ENCODE peak calls at places on chromosomes 13 and 19, in five cellular contexts. One of them, this sample, is unnamed.

GRCh38 chr13:74573654-74574053 is 439.4 kb upstream of the KLF12 start:
- DNase-seq in choroid plexus epithelial cell: no peak
- DNase-seq in mammary epithelial cell: no peak
- DNase-seq in OCI-LY7: no peak
- DNase-seq in adipocyte: no peak
- DNase-seq in this sample: no peak

GRCh38 chr13:98576963-98577822 is at the start of gene STK24:
- DNase-seq in OCI-LY7: peak
- DNase-seq in mammary epithelial cell: peak
- DNase-seq in choroid plexus epithelial cell: peak
- DNase-seq in adipocyte: peak
- DNase-seq in this sample: peak

GRCh38 chr13:99968521-99969367 is 2.8 kb downstream of the ZIC5 start:
- DNase-seq in OCI-LY7: no peak
- DNase-seq in choroid plexus epithelial cell: peak
- DNase-seq in mammary epithelial cell: no peak
- DNase-seq in adipocyte: peak
- DNase-seq in this sample: no peak

GRCh38 chr19:33192010-33192409 is 2.1 kb upstream of the LRP3 start:
- DNase-seq in adipocyte: no peak
- DNase-seq in OCI-LY7: no peak
- DNase-seq in choroid plexus epithelial cell: no peak
- DNase-seq in mammary epithelial cell: no peak
- DNase-seq in this sample: no peak

GRCh38 chr13:111482806-111483620 is 162.6 kb downstream of the TEX29 start:
- DNase-seq in choroid plexus epithelial cell: no peak
- DNase-seq in mammary epithelial cell: no peak
- DNase-seq in OCI-LY7: no peak
- DNase-seq in adipocyte: no peak
- DNase-seq in this sample: no peak

GRCh38 chr13:109949395-109949794 is 163.0 kb upstream of the IRS2 start:
- DNase-seq in choroid plexus epithelial cell: no peak
- DNase-seq in adipocyte: no peak
- DNase-seq in mammary epithelial cell: no peak
- DNase-seq in OCI-LY7: no peak
- DNase-seq in this sample: no peak

GRCh38 chr13:28055362-28055761 is 45.0 kb downstream of the FLT3 start:
- DNase-seq in OCI-LY7: no peak
- DNase-seq in choroid plexus epithelial cell: no peak
- DNase-seq in adipocyte: no peak
- DNase-seq in mammary epithelial cell: no peak
- DNase-seq in this sample: no peak

GRCh38 chr19:55488986-55489710 is 912 bp downstream of the SSC5D start:
- DNase-seq in choroid plexus epithelial cell: no peak
- DNase-seq in adipocyte: no peak
- DNase-seq in mammary epithelial cell: no peak
- DNase-seq in OCI-LY7: no peak
- DNase-seq in this sample: no peak

GRCh38 chr19:47486900-47487299 is 2.9 kb upstream of the KPTN start:
- DNase-seq in adipocyte: no peak
- DNase-seq in choroid plexus epithelial cell: no peak
- DNase-seq in OCI-LY7: peak
- DNase-seq in mammary epithelial cell: no peak
- DNase-seq in this sample: no peak

GRCh38 chr13:35838356-35838755 is 292.8 kb downstream of the DCLK1 start:
- DNase-seq in mammary epithelial cell: peak
- DNase-seq in choroid plexus epithelial cell: peak
- DNase-seq in adipocyte: peak
- DNase-seq in OCI-LY7: no peak
- DNase-seq in this sample: peak

GRCh38 chr19:13057744-13058143 is 44.9 kb downstream of the LYL1 start:
- DNase-seq in OCI-LY7: no peak
- DNase-seq in mammary epithelial cell: no peak
- DNase-seq in adipocyte: no peak
- DNase-seq in choroid plexus epithelial cell: no peak
- DNase-seq in this sample: no peak
- H3K4me3 ChIP-seq in OCI-LY7: no peak
- H3K4me3 ChIP-seq in mammary epithelial cell: no peak
- H3K4me3 ChIP-seq in adipocyte: no peak
- H3K4me3 ChIP-seq in choroid plexus epithelial cell: no peak
- H3K4me3 ChIP-seq in this sample: no peak

DNA sequence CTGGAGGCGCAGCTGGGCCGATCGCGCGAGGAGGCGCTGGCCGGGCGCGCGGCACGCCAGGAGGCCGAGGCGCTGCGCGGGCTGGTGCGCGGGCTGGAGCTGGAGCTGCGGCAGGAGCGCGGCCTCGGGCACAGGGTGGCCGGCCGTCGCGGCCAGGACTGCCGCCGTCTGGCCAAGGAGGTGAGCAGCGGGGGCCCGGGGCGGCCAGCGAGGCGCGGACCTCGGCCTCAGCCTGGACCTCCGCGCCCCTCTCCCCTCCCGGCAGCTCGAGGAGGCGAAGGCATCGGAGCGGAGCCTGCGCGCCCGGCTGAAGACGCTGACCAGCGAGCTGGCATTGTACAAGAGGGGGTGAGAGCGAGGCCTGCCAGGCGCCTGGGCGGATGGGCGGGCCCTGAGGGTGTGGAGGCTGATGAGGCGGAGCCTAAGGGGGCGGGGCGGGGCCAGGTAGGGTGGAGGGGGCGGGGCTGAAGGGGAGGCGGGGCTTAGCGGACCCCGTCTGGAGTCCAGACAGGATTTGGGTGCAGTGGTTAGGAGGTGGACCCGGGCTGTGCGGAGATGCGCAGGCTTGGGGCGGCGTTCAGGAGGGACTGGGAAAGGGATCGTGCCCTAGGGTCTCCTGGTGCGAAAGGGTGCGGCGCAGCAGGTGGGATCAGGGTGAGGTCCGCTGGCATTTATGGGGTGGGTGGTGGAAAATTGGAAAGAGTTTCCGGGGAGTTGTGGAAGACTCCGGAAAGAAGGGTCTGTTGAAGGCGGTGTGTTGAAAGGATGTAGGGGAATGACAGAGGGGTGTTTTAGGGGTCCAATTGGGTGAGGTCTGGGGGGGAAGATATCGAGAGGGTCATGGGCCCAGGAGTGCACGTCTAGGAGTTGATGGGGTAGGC is 7.5 kb downstream of the PGLYRP1 start:
- DNase-seq in OCI-LY7: peak
- DNase-seq in adipocyte: peak
- DNase-seq in choroid plexus epithelial cell: peak
- DNase-seq in mammary epithelial cell: peak
- DNase-seq in this sample: no peak
- H3K4me3 ChIP-seq in OCI-LY7: no peak
- H3K4me3 ChIP-seq in adipocyte: no peak
- H3K4me3 ChIP-seq in choroid plexus epithelial cell: peak
- H3K4me3 ChIP-seq in mammary epithelial cell: peak
- H3K4me3 ChIP-seq in this sample: peak

GRCh38 chr13:33018886-33019285 is 2.7 kb downstream of the KL start:
- DNase-seq in OCI-LY7: no peak
- DNase-seq in adipocyte: no peak
- DNase-seq in mammary epithelial cell: no peak
- DNase-seq in choroid plexus epithelial cell: no peak
- DNase-seq in this sample: no peak

GRCh38 chr13:33015275-33015674 is 948 bp upstream of the KL start:
- DNase-seq in mammary epithelial cell: no peak
- DNase-seq in OCI-LY7: no peak
- DNase-seq in choroid plexus epithelial cell: no peak
- DNase-seq in adipocyte: no peak
- DNase-seq in this sample: no peak

GRCh38 chr13:33016414-33017409 is at the start of gene KL:
- DNase-seq in OCI-LY7: no peak
- DNase-seq in adipocyte: peak
- DNase-seq in mammary epithelial cell: no peak
- DNase-seq in choroid plexus epithelial cell: no peak
- DNase-seq in this sample: no peak

GRCh38 chr13:33015791-33016323 is 366 bp upstream of the KL start:
- DNase-seq in choroid plexus epithelial cell: no peak
- DNase-seq in adipocyte: no peak
- DNase-seq in OCI-LY7: no peak
- DNase-seq in mammary epithelial cell: no peak
- DNase-seq in this sample: no peak

DNA sequence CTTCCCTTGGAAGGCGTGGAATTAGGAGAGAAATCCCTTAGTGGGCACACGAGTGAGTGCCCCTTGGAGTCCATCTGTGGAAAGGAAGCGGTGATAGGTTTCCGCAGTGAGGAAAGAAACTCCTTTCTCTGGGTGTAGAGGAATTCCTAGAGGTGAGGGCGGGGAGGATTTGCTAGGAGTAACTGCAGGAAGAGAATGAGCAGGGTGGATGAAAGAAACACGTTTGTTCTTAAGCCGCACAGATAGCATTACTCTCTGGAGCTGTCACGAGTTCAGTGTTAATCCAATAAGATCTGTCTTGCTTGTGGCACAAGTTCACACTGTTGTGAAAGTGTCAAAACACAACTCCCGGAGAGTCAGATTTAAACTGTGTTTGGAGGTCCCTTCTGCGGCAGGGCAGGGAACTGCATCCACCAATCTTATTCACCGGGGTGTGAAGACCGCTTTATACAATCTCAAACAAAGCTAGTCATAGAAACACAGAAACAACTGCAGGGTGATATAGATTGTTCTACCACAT is 1.2 kb downstream of the KL start:
- DNase-seq in choroid plexus epithelial cell: peak
- DNase-seq in mammary epithelial cell: peak
- DNase-seq in adipocyte: no peak
- DNase-seq in OCI-LY7: peak
- DNase-seq in this sample: peak
- H3K4me3 ChIP-seq in choroid plexus epithelial cell: peak
- H3K4me3 ChIP-seq in mammary epithelial cell: no peak
- H3K4me3 ChIP-seq in adipocyte: peak
- H3K4me3 ChIP-seq in OCI-LY7: no peak
- H3K4me3 ChIP-seq in this sample: no peak

GRCh38 chr19:28128341-28128740 is 1084.6 kb downstream of the UQCRFS1 start:
- DNase-seq in OCI-LY7: no peak
- DNase-seq in choroid plexus epithelial cell: no peak
- DNase-seq in adipocyte: no peak
- DNase-seq in mammary epithelial cell: no peak
- DNase-seq in this sample: no peak
- H3K4me3 ChIP-seq in OCI-LY7: no peak
- H3K4me3 ChIP-seq in choroid plexus epithelial cell: no peak
- H3K4me3 ChIP-seq in adipocyte: no peak
- H3K4me3 ChIP-seq in mammary epithelial cell: no peak
- H3K4me3 ChIP-seq in this sample: no peak

DNA sequence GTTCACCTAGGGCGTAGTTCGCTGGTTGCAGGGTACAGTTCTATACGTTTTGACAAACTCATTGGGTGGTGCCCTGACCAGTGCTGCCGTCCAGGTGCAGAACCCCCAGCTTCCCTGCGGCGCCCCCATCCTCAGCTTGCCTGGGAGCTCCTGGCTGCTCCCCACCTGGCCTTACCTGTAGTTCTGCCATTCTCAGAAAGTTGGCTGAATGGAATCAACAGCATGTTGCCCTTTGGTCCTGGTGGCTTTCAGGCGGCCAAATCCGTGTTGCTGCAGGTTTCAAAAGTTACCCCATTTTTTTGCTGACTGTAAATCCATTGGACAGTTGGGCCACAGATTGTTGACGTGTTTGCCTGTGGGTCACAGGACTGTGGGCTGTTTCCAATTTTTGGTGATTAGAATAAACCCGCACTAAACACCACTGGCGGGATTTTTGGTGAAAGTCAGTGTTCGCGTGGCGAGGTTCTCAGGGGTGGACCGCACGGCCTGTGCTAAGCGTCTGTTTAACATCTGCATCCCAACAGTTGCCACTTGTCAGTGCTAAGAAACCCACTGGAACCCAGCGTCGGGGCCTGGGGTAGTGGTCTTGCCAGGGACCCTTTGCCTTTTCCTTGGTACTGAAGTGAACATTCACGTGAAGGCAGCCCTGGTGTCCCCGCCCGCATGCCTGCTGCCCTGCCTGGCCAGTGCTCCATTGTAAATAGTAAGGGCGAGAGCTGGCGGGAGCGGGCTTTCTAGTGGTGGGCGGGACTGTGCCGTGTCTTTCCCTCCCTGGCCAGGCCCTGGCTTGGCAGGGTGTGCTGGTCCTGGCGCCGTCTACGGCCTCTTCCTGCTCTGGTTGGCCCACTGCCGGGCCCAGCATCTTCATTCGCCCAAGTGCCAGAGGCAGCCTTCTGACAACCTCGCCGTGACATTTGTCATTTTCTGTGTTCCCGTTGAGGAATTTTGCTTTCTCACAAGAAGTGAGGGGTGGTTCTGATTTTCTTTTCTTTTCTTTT is 3.3 kb downstream of the DOT1L start:
- DNase-seq in mammary epithelial cell: peak
- DNase-seq in choroid plexus epithelial cell: no peak
- DNase-seq in adipocyte: peak
- DNase-seq in OCI-LY7: no peak
- DNase-seq in this sample: peak
- H3K4me3 ChIP-seq in mammary epithelial cell: no peak
- H3K4me3 ChIP-seq in choroid plexus epithelial cell: no peak
- H3K4me3 ChIP-seq in adipocyte: peak
- H3K4me3 ChIP-seq in OCI-LY7: peak
- H3K4me3 ChIP-seq in this sample: peak

GRCh38 chr19:3585301-3586123 is at the start of gene GIPC3:
- DNase-seq in choroid plexus epithelial cell: no peak
- DNase-seq in adipocyte: peak
- DNase-seq in OCI-LY7: no peak
- DNase-seq in mammary epithelial cell: no peak
- DNase-seq in this sample: no peak
- H3K4me3 ChIP-seq in choroid plexus epithelial cell: peak
- H3K4me3 ChIP-seq in adipocyte: peak
- H3K4me3 ChIP-seq in OCI-LY7: no peak
- H3K4me3 ChIP-seq in mammary epithelial cell: no peak
- H3K4me3 ChIP-seq in this sample: peak

This sample was measured in astrocyte.